ENCODE peak calls at places on chromosomes 6 and 20, in six cellular contexts. One of them, this sample, is unnamed. For H3K4me1 and H3K9me3, the result is how much of the 10 kb centered on the place peaks cover.

GRCh38 chr20:41889125-41889870 is 271.1 kb upstream of the CHD6 start:
- DNase-seq in adrenal gland: no peak
- DNase-seq in A549: no peak
- DNase-seq in IMR-90: no peak
- DNase-seq in spleen: no peak
- DNase-seq in effector memory CD4-positive, alpha-beta T cell: no peak
- DNase-seq in this sample: no peak

GRCh38 chr6:125753218-125753936 is 3.9 kb downstream of the HEY2 start:
- DNase-seq in adrenal gland: no peak
- DNase-seq in A549: no peak
- DNase-seq in IMR-90: peak
- DNase-seq in spleen: no peak
- DNase-seq in effector memory CD4-positive, alpha-beta T cell: no peak
- DNase-seq in this sample: peak

GRCh38 chr6:4607026-4607704 is 169.0 kb upstream of the CDYL start:
- DNase-seq in adrenal gland: peak
- DNase-seq in A549: no peak
- DNase-seq in IMR-90: peak
- DNase-seq in spleen: no peak
- DNase-seq in effector memory CD4-positive, alpha-beta T cell: no peak
- DNase-seq in this sample: no peak

GRCh38 chr20:24236204-24236603 is 233.2 kb upstream of the SYNDIG1 start:
- DNase-seq in adrenal gland: no peak
- DNase-seq in A549: no peak
- DNase-seq in IMR-90: no peak
- DNase-seq in spleen: no peak
- DNase-seq in effector memory CD4-positive, alpha-beta T cell: no peak
- DNase-seq in this sample: no peak

GRCh38 chr6:152052061-152052460 is 244.6 kb downstream of the ESR1 start:
- DNase-seq in adrenal gland: no peak
- DNase-seq in A549: no peak
- DNase-seq in IMR-90: no peak
- DNase-seq in spleen: no peak
- DNase-seq in effector memory CD4-positive, alpha-beta T cell: no peak
- DNase-seq in this sample: no peak

GRCh38 chr6:112153926-112154621 is 66.7 kb downstream of the FAM229B start:
- DNase-seq in adrenal gland: no peak
- DNase-seq in A549: peak
- DNase-seq in IMR-90: peak
- DNase-seq in spleen: no peak
- DNase-seq in effector memory CD4-positive, alpha-beta T cell: no peak
- DNase-seq in this sample: no peak

GRCh38 chr20:61054411-61054810 is 197.7 kb upstream of the CDH4 start:
- DNase-seq in adrenal gland: no peak
- DNase-seq in A549: no peak
- DNase-seq in IMR-90: no peak
- DNase-seq in spleen: no peak
- DNase-seq in effector memory CD4-positive, alpha-beta T cell: no peak
- DNase-seq in this sample: no peak

GRCh38 chr20:49430320-49430719 is 52.1 kb downstream of the KCNB1 start:
- DNase-seq in adrenal gland: no peak
- DNase-seq in A549: no peak
- DNase-seq in IMR-90: no peak
- DNase-seq in spleen: no peak
- DNase-seq in effector memory CD4-positive, alpha-beta T cell: no peak
- DNase-seq in this sample: no peak

GRCh38 chr6:67606905-67607828 is 1027.9 kb upstream of the ADGRB3 start:
- DNase-seq in adrenal gland: no peak
- DNase-seq in A549: no peak
- DNase-seq in IMR-90: peak
- DNase-seq in spleen: no peak
- DNase-seq in effector memory CD4-positive, alpha-beta T cell: no peak
- DNase-seq in this sample: no peak

GRCh38 chr6:149360536-149360935 is 39.5 kb upstream of the SUMO4 start:
- DNase-seq in adrenal gland: no peak
- DNase-seq in A549: no peak
- DNase-seq in IMR-90: no peak
- DNase-seq in spleen: no peak
- DNase-seq in effector memory CD4-positive, alpha-beta T cell: no peak
- DNase-seq in this sample: no peak

DNA sequence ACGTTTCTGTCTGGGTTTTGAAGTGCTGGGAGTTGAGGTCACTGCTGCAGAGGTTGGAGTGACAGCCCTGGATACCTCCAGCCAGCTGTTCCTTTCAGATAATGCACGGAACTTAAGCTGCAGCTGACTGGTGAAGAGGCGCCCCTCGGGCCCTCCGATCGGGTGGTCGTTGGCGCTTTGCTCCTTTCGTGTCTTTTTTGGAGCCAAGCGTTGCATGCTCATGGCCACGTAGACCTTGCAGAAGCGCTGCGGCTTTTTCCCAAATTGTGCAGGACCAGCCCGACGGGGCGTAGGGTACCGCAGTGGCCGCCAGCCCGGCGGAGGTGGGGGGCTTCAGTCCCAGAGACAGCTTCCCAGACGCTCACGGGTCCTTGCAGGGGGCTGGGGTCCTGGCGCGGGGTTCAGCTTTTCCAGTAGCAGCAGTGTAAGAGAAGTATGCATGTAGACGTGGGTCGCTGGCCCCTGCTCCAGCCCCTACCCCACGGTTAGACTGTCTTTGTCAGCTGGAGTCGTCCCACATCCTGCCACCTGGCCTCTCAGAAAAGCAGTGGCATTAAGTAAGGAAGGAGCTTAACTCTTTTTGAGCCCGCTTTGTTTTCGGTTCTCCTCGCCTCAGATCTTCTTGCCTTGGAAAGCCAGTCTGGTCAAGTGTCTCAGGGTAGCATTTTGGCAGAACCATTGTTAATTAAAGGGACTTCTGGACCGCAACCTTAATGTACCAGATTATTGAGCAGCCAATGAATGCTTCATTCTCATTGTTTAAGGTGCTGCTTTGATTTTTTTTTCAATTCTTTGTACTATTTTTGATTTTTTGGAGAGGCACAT is 838 bp downstream of the TNFAIP3 start:
- DNase-seq in adrenal gland: peak
- DNase-seq in A549: no peak
- DNase-seq in IMR-90: peak
- DNase-seq in spleen: peak
- DNase-seq in effector memory CD4-positive, alpha-beta T cell: no peak
- DNase-seq in this sample: peak
- H3K4me1 ChIP-seq in adrenal gland: under half
- H3K4me1 ChIP-seq in A549: under half
- H3K4me1 ChIP-seq in IMR-90: under half
- H3K4me1 ChIP-seq in spleen: half or more
- H3K4me1 ChIP-seq in effector memory CD4-positive, alpha-beta T cell: under half
- H3K4me1 ChIP-seq in this sample: under half

DNA sequence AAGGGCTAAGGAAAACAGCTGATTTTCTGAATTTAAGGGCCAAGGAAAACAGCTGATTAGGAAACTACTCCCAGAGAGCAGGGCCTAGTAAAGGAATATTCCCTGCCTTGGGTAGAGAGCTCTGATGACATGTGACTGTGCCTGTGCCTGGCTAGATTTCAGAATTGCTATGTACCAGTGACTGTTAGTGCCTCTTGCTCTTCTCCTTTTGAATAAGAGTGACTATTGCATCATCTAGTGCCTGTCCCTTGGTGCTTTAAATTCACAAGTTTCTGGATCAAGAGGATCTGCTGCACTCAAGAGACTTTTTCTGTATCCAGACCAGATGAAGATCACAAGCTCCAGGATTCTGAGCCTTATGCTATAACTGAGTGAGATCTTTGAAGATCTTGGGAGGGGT is 332.9 kb downstream of the KIF16B start:
- DNase-seq in adrenal gland: no peak
- DNase-seq in A549: no peak
- DNase-seq in IMR-90: no peak
- DNase-seq in spleen: no peak
- DNase-seq in effector memory CD4-positive, alpha-beta T cell: no peak
- DNase-seq in this sample: no peak
- H3K9me3 ChIP-seq in adrenal gland: under half
- H3K9me3 ChIP-seq in A549: under half
- H3K9me3 ChIP-seq in IMR-90: under half
- H3K9me3 ChIP-seq in spleen: under half
- H3K9me3 ChIP-seq in effector memory CD4-positive, alpha-beta T cell: under half
- H3K9me3 ChIP-seq in this sample: under half

GRCh38 chr6:52389626-52390360 is 27.8 kb downstream of the PAQR8 start:
- DNase-seq in adrenal gland: peak
- DNase-seq in A549: no peak
- DNase-seq in IMR-90: peak
- DNase-seq in spleen: peak
- DNase-seq in effector memory CD4-positive, alpha-beta T cell: peak
- DNase-seq in this sample: peak
- H3K4me3 ChIP-seq in adrenal gland: no peak
- H3K4me3 ChIP-seq in A549: no peak
- H3K4me3 ChIP-seq in IMR-90: no peak
- H3K4me3 ChIP-seq in spleen: peak
- H3K4me3 ChIP-seq in effector memory CD4-positive, alpha-beta T cell: peak
- H3K4me3 ChIP-seq in this sample: peak

DNA sequence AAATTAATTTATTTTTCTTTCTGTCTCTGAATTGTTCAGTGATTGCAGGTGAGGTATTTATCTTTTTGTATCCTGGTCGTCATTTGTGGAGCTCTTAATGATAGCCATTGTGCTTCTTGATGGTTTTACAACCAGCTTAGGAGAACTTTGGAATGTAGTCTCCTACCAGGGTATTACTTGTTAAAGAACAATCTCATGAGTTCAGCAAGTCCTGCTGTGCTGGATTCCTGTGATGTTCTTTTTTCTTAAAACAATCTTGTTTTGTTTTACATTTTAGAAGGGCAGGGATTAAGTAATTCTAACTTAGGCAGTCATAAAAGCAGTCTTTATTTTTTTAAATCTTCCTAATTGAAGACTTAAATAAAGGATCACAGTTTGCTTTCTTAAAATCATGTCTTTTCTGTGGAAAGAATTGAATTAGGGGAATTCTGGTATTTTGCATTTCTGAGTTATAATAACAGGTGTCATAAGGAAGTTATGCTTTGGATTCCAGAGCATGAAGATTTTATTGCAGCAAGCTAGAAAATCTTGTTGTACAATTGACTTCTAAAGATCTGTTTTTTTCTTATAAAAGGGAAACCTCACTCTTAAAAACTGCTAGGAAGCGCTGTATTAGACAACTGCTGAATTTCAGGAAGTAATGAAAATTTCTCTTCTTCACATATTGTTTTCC is 23.7 kb downstream of the RIOK1 start:
- DNase-seq in adrenal gland: no peak
- DNase-seq in A549: no peak
- DNase-seq in IMR-90: no peak
- DNase-seq in spleen: no peak
- DNase-seq in effector memory CD4-positive, alpha-beta T cell: no peak
- DNase-seq in this sample: no peak
- H3K4me1 ChIP-seq in adrenal gland: under half
- H3K4me1 ChIP-seq in A549: under half
- H3K4me1 ChIP-seq in IMR-90: under half
- H3K4me1 ChIP-seq in spleen: under half
- H3K4me1 ChIP-seq in effector memory CD4-positive, alpha-beta T cell: under half
- H3K4me1 ChIP-seq in this sample: under half

DNA sequence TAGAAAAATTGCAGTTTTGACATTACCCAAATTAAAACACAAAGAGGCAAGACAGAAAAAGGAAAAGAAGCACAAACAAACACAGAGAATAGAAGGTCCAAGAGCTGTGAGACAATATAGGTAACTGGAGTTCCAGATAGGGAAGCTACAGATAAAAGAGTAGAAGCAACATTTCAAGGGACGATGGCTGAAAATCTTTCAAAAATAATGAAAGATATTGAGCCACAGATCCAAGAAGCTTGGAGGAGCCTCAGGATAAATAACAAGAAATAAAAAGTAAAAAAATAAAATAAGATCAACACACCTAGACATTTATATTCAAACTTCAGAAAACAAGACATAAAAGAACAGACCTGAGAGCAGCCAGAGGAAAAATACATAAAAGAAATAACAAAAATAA is 164.9 kb downstream of the FNDC1 start:
- DNase-seq in adrenal gland: no peak
- DNase-seq in A549: no peak
- DNase-seq in IMR-90: no peak
- DNase-seq in spleen: no peak
- DNase-seq in effector memory CD4-positive, alpha-beta T cell: no peak
- DNase-seq in this sample: no peak
- H3K9me3 ChIP-seq in adrenal gland: under half
- H3K9me3 ChIP-seq in A549: under half
- H3K9me3 ChIP-seq in IMR-90: under half
- H3K9me3 ChIP-seq in spleen: under half
- H3K9me3 ChIP-seq in effector memory CD4-positive, alpha-beta T cell: under half
- H3K9me3 ChIP-seq in this sample: under half

DNA sequence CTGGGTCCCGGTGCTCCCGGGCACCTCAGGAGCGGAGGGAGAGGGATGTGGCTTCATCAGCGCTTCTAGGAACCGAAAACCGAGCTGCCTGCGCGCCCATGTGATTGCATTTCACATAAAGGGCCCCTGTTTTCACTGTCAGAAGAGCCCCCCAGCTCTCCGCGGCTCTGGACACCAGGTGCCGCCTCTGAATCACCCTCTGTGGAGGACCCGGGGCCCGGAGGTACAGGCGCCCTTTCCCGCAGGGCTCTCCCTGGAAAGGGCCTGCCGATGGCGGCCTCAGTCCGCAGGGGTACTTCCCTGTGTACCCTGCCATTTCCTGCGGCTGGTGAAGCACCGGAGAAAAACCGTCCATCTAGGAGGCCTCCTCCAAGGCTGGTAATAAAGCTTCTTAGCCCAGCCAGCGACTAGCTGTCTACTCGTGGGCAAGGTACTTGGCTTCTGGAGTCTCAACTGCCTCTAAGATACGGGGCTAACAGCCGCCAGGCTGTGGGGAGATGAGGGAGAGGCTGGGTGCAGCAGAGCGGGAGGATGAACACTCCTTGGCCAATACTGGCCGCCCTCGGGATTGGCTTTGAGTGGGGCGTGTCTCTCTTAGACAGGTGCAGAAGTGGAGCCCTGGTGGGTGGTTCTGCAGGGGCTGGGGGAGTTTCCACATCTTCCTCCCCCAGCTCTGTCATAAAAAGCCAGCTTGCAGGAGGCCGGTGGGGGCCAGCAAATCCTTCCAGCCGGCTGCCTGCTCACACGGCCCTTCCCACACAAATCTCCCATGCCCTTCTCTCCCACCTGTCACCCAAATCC is 1.6 kb downstream of the PPP1R16B start:
- DNase-seq in adrenal gland: no peak
- DNase-seq in A549: no peak
- DNase-seq in IMR-90: no peak
- DNase-seq in spleen: peak
- DNase-seq in effector memory CD4-positive, alpha-beta T cell: peak
- DNase-seq in this sample: peak
- H3K4me3 ChIP-seq in adrenal gland: no peak
- H3K4me3 ChIP-seq in A549: peak
- H3K4me3 ChIP-seq in IMR-90: no peak
- H3K4me3 ChIP-seq in spleen: peak
- H3K4me3 ChIP-seq in effector memory CD4-positive, alpha-beta T cell: peak
- H3K4me3 ChIP-seq in this sample: peak

DNA sequence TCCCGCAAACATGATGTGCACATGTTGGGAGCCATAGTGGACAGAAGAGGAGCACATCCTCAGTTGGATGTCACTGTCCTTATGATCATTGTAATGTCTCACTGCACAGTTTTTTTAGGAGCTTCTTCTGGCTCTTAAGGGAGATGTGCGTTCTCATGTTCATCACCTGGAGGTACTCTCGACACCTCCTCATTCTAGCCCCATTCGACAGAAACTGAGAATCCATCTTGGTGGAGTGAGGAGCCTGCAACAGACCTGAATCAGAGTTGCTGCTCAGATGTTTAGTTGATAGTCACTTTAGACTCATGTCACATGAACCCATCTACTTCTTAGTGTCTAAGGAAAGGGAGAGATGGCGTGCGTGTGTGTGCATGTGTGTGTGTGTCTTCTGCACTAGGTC is 2.3 kb upstream of the BMP6 start:
- DNase-seq in adrenal gland: no peak
- DNase-seq in A549: no peak
- DNase-seq in IMR-90: no peak
- DNase-seq in spleen: no peak
- DNase-seq in effector memory CD4-positive, alpha-beta T cell: no peak
- DNase-seq in this sample: no peak
- H3K4me1 ChIP-seq in adrenal gland: under half
- H3K4me1 ChIP-seq in A549: under half
- H3K4me1 ChIP-seq in IMR-90: under half
- H3K4me1 ChIP-seq in spleen: under half
- H3K4me1 ChIP-seq in effector memory CD4-positive, alpha-beta T cell: under half
- H3K4me1 ChIP-seq in this sample: under half

This sample was measured in CD4-positive, alpha-beta memory T cell.